ENCODE peak calls at places on chromosomes 4 and X, in five cellular contexts. R, U, P, T and B are unnamed samples.

GRCh38 chr4:2287594-2287915 is 25.6 kb upstream of the MXD4 start:
- DNase-seq in R (no peak), U (no peak), P (no peak), T (no peak), B (no peak)

GRCh38 chrX:107272431-107272921 is 66.1 kb downstream of the DNAAF6 start:
- DNase-seq in R (peak; percentile 14), U (no peak), P (no peak), T (no peak), B (no peak)

GRCh38 chr4:165464813-165465381 is 86.1 kb downstream of the CPE start:
- DNase-seq in R (peak; percentile 64), U (peak; percentile 25), P (no peak), T (peak; percentile 22), B (peak; percentile 28)

GRCh38 chr4:659851-660250 is 14.2 kb downstream of the ATP5ME start:
- DNase-seq in R (no peak), U (no peak), P (no peak), T (no peak), B (no peak)

GRCh38 chr4:147733614-147734344 is 1.9 kb downstream of the ARHGAP10 start:
- DNase-seq in R (no peak), U (no peak), P (no peak), T (no peak), B (no peak)

GRCh38 chr4:144223654-144224053 is 83.1 kb upstream of the GYPA start:
- DNase-seq in R (no peak), U (no peak), P (no peak), T (no peak), B (no peak)

GRCh38 chr4:10096201-10096975 is 20.2 kb downstream of the WDR1 start:
- DNase-seq in R (peak; percentile 64), U (no peak), P (no peak), T (peak; percentile 64), B (no peak)

GRCh38 chr4:41146716-41147506 is 67.4 kb downstream of the APBB2 start:
- DNase-seq in R (peak; percentile 40), U (no peak), P (peak; percentile 85), T (no peak), B (no peak)

GRCh38 chr4:119233750-119234149 is 21.2 kb downstream of the USP53 start:
- DNase-seq in R (no peak), U (no peak), P (no peak), T (peak; percentile 14), B (no peak)

GRCh38 chr4:5222951-5223350 is 171.7 kb downstream of the STK32B start:
- DNase-seq in R (no peak), U (no peak), P (no peak), T (no peak), B (no peak)

GRCh38 chr4:56240554-56241190 is 146.6 kb downstream of the AASDH start:
- DNase-seq in R (peak; percentile 48), U (no peak), P (no peak), T (no peak), B (no peak)

GRCh38 chr4:125315571-125316390 is 1.0 kb downstream of the FAT4 start:
- DNase-seq in R (peak; percentile 79), U (no peak), P (peak; percentile 56), T (no peak), B (peak; percentile 38)

GRCh38 chr4:53012738-53013137 is 150.6 kb downstream of the RASL11B start:
- DNase-seq in R (peak; percentile 34), U (no peak), P (no peak), T (no peak), B (no peak)

GRCh38 chr4:27016551-27016950 is 155.9 kb downstream of the STIM2 start:
- DNase-seq in R (no peak), U (no peak), P (no peak), T (no peak), B (no peak)

GRCh38 chr4:37675587-37676290 is 10.4 kb downstream of the RELL1 start:
- DNase-seq in R (no peak), U (peak; percentile 66), P (no peak), T (no peak), B (no peak)

GRCh38 chr4:33837043-33837442 is 2407.3 kb downstream of the ARAP2 start:
- DNase-seq in R (peak; percentile 7), U (no peak), P (no peak), T (no peak), B (no peak)

GRCh38 chr4:337932-338758 is 531 bp downstream of the ZNF141 start:
- DNase-seq in R (peak; percentile 70), U (no peak), P (peak; percentile 51), T (peak; percentile 64), B (no peak)

GRCh38 chr4:76725039-76725438 is 172.9 kb downstream of the SOWAHB start:
- DNase-seq in R (no peak), U (no peak), P (no peak), T (no peak), B (no peak)

GRCh38 chr4:165461176-165461835 is 82.5 kb downstream of the CPE start:
- DNase-seq in R (peak; percentile 17), U (no peak), P (no peak), T (no peak), B (no peak)

GRCh38 chr4:8552024-8552423 is 28.2 kb upstream of the GPR78 start:
- DNase-seq in R (no peak), U (no peak), P (peak; percentile 26), T (no peak), B (no peak)

GRCh38 chr4:99855677-99856076 is 38.5 kb downstream of the LAMTOR3 start:
- DNase-seq in R (no peak), U (peak; percentile 66), P (no peak), T (peak; percentile 82), B (no peak)

GRCh38 chr4:165506780-165507305 is 128.0 kb downstream of the CPE start:
- DNase-seq in R (no peak), U (no peak), P (no peak), T (no peak), B (no peak)

GRCh38 chr4:13541720-13542576 is 2.4 kb downstream of the NKX3-2 start:
- DNase-seq in R (peak; percentile 75), U (no peak), P (no peak), T (no peak), B (no peak)

GRCh38 chr4:30103455-30103854 is 616.7 kb upstream of the PCDH7 start:
- DNase-seq in R (no peak), U (no peak), P (no peak), T (no peak), B (no peak)